ENCODE peak calls at places on chromosomes 13 and 19, in five cellular contexts. One of them, this sample, is unnamed.

GRCh38 chr13:113114511-113115362 is 7.9 kb upstream of the F10 start:
- DNase-seq in NCI-H1092 treated with DMSO at 0.1 percent for 48 hours: no peak
- DNase-seq in stimulated activated naive CD4-positive, alpha-beta T cell: no peak
- DNase-seq in erythroblast: no peak
- DNase-seq in CD8-positive, alpha-beta memory T cell: no peak
- DNase-seq in this sample: no peak

GRCh38 chr19:18504886-18505610 is 16.8 kb downstream of the ELL start:
- DNase-seq in NCI-H1092 treated with DMSO at 0.1 percent for 48 hours: no peak
- DNase-seq in stimulated activated naive CD4-positive, alpha-beta T cell: no peak
- DNase-seq in erythroblast: no peak
- DNase-seq in CD8-positive, alpha-beta memory T cell: no peak
- DNase-seq in this sample: peak

GRCh38 chr19:31232220-31232619 is 117.0 kb downstream of the TSHZ3 start:
- DNase-seq in NCI-H1092 treated with DMSO at 0.1 percent for 48 hours: no peak
- DNase-seq in stimulated activated naive CD4-positive, alpha-beta T cell: no peak
- DNase-seq in erythroblast: no peak
- DNase-seq in CD8-positive, alpha-beta memory T cell: no peak
- DNase-seq in this sample: no peak

GRCh38 chr13:113162783-113163685 is 4.6 kb downstream of the PROZ start:
- DNase-seq in NCI-H1092 treated with DMSO at 0.1 percent for 48 hours: peak
- DNase-seq in stimulated activated naive CD4-positive, alpha-beta T cell: peak
- DNase-seq in erythroblast: no peak
- DNase-seq in CD8-positive, alpha-beta memory T cell: no peak
- DNase-seq in this sample: no peak

GRCh38 chr13:79749985-79750551 is 269.1 kb downstream of the NDFIP2 start:
- DNase-seq in NCI-H1092 treated with DMSO at 0.1 percent for 48 hours: no peak
- DNase-seq in stimulated activated naive CD4-positive, alpha-beta T cell: no peak
- DNase-seq in erythroblast: no peak
- DNase-seq in CD8-positive, alpha-beta memory T cell: no peak
- DNase-seq in this sample: peak

GRCh38 chr13:106619688-106620555 is 52.0 kb upstream of the ARGLU1 start:
- DNase-seq in NCI-H1092 treated with DMSO at 0.1 percent for 48 hours: peak
- DNase-seq in stimulated activated naive CD4-positive, alpha-beta T cell: no peak
- DNase-seq in erythroblast: peak
- DNase-seq in CD8-positive, alpha-beta memory T cell: no peak
- DNase-seq in this sample: peak

GRCh38 chr19:3618811-3619630 is 7.6 kb downstream of the CACTIN start:
- DNase-seq in NCI-H1092 treated with DMSO at 0.1 percent for 48 hours: no peak
- DNase-seq in stimulated activated naive CD4-positive, alpha-beta T cell: no peak
- DNase-seq in erythroblast: no peak
- DNase-seq in CD8-positive, alpha-beta memory T cell: no peak
- DNase-seq in this sample: no peak

GRCh38 chr13:102291587-102292218 is 110.1 kb downstream of the FGF14 start:
- DNase-seq in NCI-H1092 treated with DMSO at 0.1 percent for 48 hours: no peak
- DNase-seq in stimulated activated naive CD4-positive, alpha-beta T cell: no peak
- DNase-seq in erythroblast: no peak
- DNase-seq in CD8-positive, alpha-beta memory T cell: no peak
- DNase-seq in this sample: peak

GRCh38 chr19:41218615-41219507 is at the start of gene AXL:
- DNase-seq in NCI-H1092 treated with DMSO at 0.1 percent for 48 hours: no peak
- DNase-seq in stimulated activated naive CD4-positive, alpha-beta T cell: no peak
- DNase-seq in erythroblast: no peak
- DNase-seq in CD8-positive, alpha-beta memory T cell: no peak
- DNase-seq in this sample: peak